ENCODE peak calls at places on chromosome 16, in four cellular contexts. One of them, this sample, is unnamed.

GRCh38 chr16:10250137-10250850 is 68.1 kb upstream of the GRIN2A start:
- DNase-seq in effector CD4-positive, alpha-beta T cell: no peak
- DNase-seq in endothelial cell: no peak
- DNase-seq in hepatocyte: peak
- DNase-seq in this sample: no peak

GRCh38 chr16:3879258-3879886 is 1.1 kb downstream of the CREBBP start:
- DNase-seq in effector CD4-positive, alpha-beta T cell: no peak
- DNase-seq in endothelial cell: peak
- DNase-seq in hepatocyte: peak
- DNase-seq in this sample: peak

GRCh38 chr16:24671455-24671954 is 57.9 kb upstream of the TNRC6A start:
- DNase-seq in effector CD4-positive, alpha-beta T cell: no peak
- DNase-seq in endothelial cell: no peak
- DNase-seq in hepatocyte: no peak
- DNase-seq in this sample: no peak

GRCh38 chr16:4384497-4384896 is 12.8 kb downstream of the VASN start:
- DNase-seq in effector CD4-positive, alpha-beta T cell: no peak
- DNase-seq in endothelial cell: no peak
- DNase-seq in hepatocyte: peak
- DNase-seq in this sample: no peak

GRCh38 chr16:58937661-58938060 is 203.5 kb upstream of the GOT2 start:
- DNase-seq in effector CD4-positive, alpha-beta T cell: no peak
- DNase-seq in endothelial cell: no peak
- DNase-seq in hepatocyte: no peak
- DNase-seq in this sample: no peak

GRCh38 chr16:85659805-85660511 is 28.8 kb downstream of the GINS2 start:
- DNase-seq in effector CD4-positive, alpha-beta T cell: peak
- DNase-seq in endothelial cell: peak
- DNase-seq in hepatocyte: peak
- DNase-seq in this sample: peak

GRCh38 chr16:84369938-84370627 is 1.7 kb downstream of the ATP2C2 start:
- DNase-seq in effector CD4-positive, alpha-beta T cell: no peak
- DNase-seq in endothelial cell: no peak
- DNase-seq in hepatocyte: no peak
- DNase-seq in this sample: peak

GRCh38 chr16:70687671-70688265 is 1.9 kb upstream of the MTSS2 start:
- DNase-seq in effector CD4-positive, alpha-beta T cell: no peak
- DNase-seq in endothelial cell: no peak
- DNase-seq in hepatocyte: no peak
- DNase-seq in this sample: no peak

GRCh38 chr16:20744922-20745440 is 3.4 kb upstream of the THUMPD1 start:
- DNase-seq in effector CD4-positive, alpha-beta T cell: no peak
- DNase-seq in endothelial cell: no peak
- DNase-seq in hepatocyte: no peak
- DNase-seq in this sample: no peak

GRCh38 chr16:85722066-85722465 is 28.8 kb downstream of the C16orf74 start:
- DNase-seq in effector CD4-positive, alpha-beta T cell: no peak
- DNase-seq in endothelial cell: no peak
- DNase-seq in hepatocyte: no peak
- DNase-seq in this sample: no peak

GRCh38 chr16:66622863-66623262 is 18.4 kb downstream of the CMTM3 start:
- DNase-seq in effector CD4-positive, alpha-beta T cell: no peak
- DNase-seq in endothelial cell: no peak
- DNase-seq in hepatocyte: no peak
- DNase-seq in this sample: no peak

GRCh38 chr16:68357923-68358322 is 47.1 kb downstream of the PRMT7 start:
- DNase-seq in effector CD4-positive, alpha-beta T cell: no peak
- DNase-seq in endothelial cell: no peak
- DNase-seq in hepatocyte: no peak
- DNase-seq in this sample: no peak

GRCh38 chr16:81324808-81325207 is 10.0 kb downstream of the GAN start:
- DNase-seq in effector CD4-positive, alpha-beta T cell: no peak
- DNase-seq in endothelial cell: no peak
- DNase-seq in hepatocyte: no peak
- DNase-seq in this sample: no peak

GRCh38 chr16:47876494-47876893 is 279.3 kb downstream of the ABCC12 start:
- DNase-seq in effector CD4-positive, alpha-beta T cell: no peak
- DNase-seq in endothelial cell: no peak
- DNase-seq in hepatocyte: no peak
- DNase-seq in this sample: no peak

GRCh38 chr16:50301626-50302471 is 35.5 kb downstream of the ADCY7 start:
- DNase-seq in effector CD4-positive, alpha-beta T cell: no peak
- DNase-seq in endothelial cell: no peak
- DNase-seq in hepatocyte: peak
- DNase-seq in this sample: no peak

GRCh38 chr16:20042848-20043247 is 30.8 kb downstream of the GPR139 start:
- DNase-seq in effector CD4-positive, alpha-beta T cell: no peak
- DNase-seq in endothelial cell: no peak
- DNase-seq in hepatocyte: no peak
- DNase-seq in this sample: no peak

GRCh38 chr16:50303041-50303604 is 36.8 kb downstream of the ADCY7 start:
- DNase-seq in effector CD4-positive, alpha-beta T cell: no peak
- DNase-seq in endothelial cell: no peak
- DNase-seq in hepatocyte: no peak
- DNase-seq in this sample: no peak

GRCh38 chr16:22805326-22805725 is 8.6 kb upstream of the HS3ST2 start:
- DNase-seq in effector CD4-positive, alpha-beta T cell: no peak
- DNase-seq in endothelial cell: no peak
- DNase-seq in hepatocyte: no peak
- DNase-seq in this sample: no peak

GRCh38 chr16:25691519-25692091 is at the start of gene HS3ST4:
- DNase-seq in effector CD4-positive, alpha-beta T cell: no peak
- DNase-seq in endothelial cell: peak
- DNase-seq in hepatocyte: peak
- DNase-seq in this sample: no peak

GRCh38 chr16:1378087-1378803 is 26.5 kb downstream of the GNPTG start:
- DNase-seq in effector CD4-positive, alpha-beta T cell: no peak
- DNase-seq in endothelial cell: no peak
- DNase-seq in hepatocyte: no peak
- DNase-seq in this sample: no peak

GRCh38 chr16:66920924-66921680 is 2.4 kb upstream of the CDH16 start:
- DNase-seq in effector CD4-positive, alpha-beta T cell: no peak
- DNase-seq in endothelial cell: no peak
- DNase-seq in hepatocyte: no peak
- DNase-seq in this sample: no peak

GRCh38 chr16:12158428-12158827 is 181.9 kb downstream of the SNX29 start:
- DNase-seq in effector CD4-positive, alpha-beta T cell: no peak
- DNase-seq in endothelial cell: no peak
- DNase-seq in hepatocyte: no peak
- DNase-seq in this sample: no peak

GRCh38 chr16:74035816-74036215 is 260.8 kb upstream of the PSMD7 start:
- DNase-seq in effector CD4-positive, alpha-beta T cell: no peak
- DNase-seq in endothelial cell: peak
- DNase-seq in hepatocyte: peak
- DNase-seq in this sample: peak

GRCh38 chr16:31071861-31072260 is 2.2 kb downstream of the ZNF668 start:
- DNase-seq in effector CD4-positive, alpha-beta T cell: no peak
- DNase-seq in endothelial cell: no peak
- DNase-seq in hepatocyte: peak
- DNase-seq in this sample: no peak

GRCh38 chr16:9270424-9270823 is 179.0 kb downstream of the HAPSTR1 start:
- DNase-seq in effector CD4-positive, alpha-beta T cell: no peak
- DNase-seq in endothelial cell: no peak
- DNase-seq in hepatocyte: no peak
- DNase-seq in this sample: no peak